ENCODE peak calls at places on chromosome 20, in nine cellular contexts. One of them, this sample, is unnamed.
A peak's percentile ranks its signal among the peaks of the same experiment; 100 is the strongest.

GRCh38 chr20:63497138-63497945 is 1.5 kb downstream of the EEF1A2 start:
- DNase-seq in mammary epithelial cell: no peak
- DNase-seq in coronary artery: no peak
- DNase-seq in pancreas: peak; percentile 56
- DNase-seq in brain microvascular endothelial cell: no peak
- DNase-seq in right atrium auricular region: no peak
- DNase-seq in IMR-90: no peak
- DNase-seq in choroid plexus epithelial cell: no peak
- DNase-seq in keratinocyte: no peak
- DNase-seq in this sample: no peak

GRCh38 chr20:32558526-32558925 is 26.6 kb downstream of the NOL4L start:
- DNase-seq in IMR-90: peak; percentile 27
- DNase-seq in keratinocyte: no peak
- DNase-seq in brain microvascular endothelial cell: no peak
- DNase-seq in pancreas: no peak
- DNase-seq in coronary artery: no peak
- DNase-seq in right atrium auricular region: no peak
- DNase-seq in choroid plexus epithelial cell: no peak
- DNase-seq in mammary epithelial cell: no peak
- DNase-seq in this sample: no peak

GRCh38 chr20:55166063-55166462 is 690.7 kb downstream of the DOK5 start:
- DNase-seq in pancreas: no peak
- DNase-seq in right atrium auricular region: no peak
- DNase-seq in brain microvascular endothelial cell: no peak
- DNase-seq in choroid plexus epithelial cell: no peak
- DNase-seq in keratinocyte: no peak
- DNase-seq in IMR-90: no peak
- DNase-seq in mammary epithelial cell: no peak
- DNase-seq in coronary artery: no peak
- DNase-seq in this sample: no peak

GRCh38 chr20:57476073-57476526 is 48.8 kb downstream of the CTCFL start:
- DNase-seq in keratinocyte: no peak
- DNase-seq in IMR-90: no peak
- DNase-seq in mammary epithelial cell: no peak
- DNase-seq in brain microvascular endothelial cell: no peak
- DNase-seq in choroid plexus epithelial cell: no peak
- DNase-seq in coronary artery: peak; percentile 49
- DNase-seq in right atrium auricular region: no peak
- DNase-seq in pancreas: peak; percentile 34
- DNase-seq in this sample: no peak

GRCh38 chr20:10540636-10541493 is 105.8 kb downstream of the SLX4IP start:
- DNase-seq in choroid plexus epithelial cell: peak; percentile 95
- DNase-seq in right atrium auricular region: no peak
- DNase-seq in keratinocyte: no peak
- DNase-seq in brain microvascular endothelial cell: peak; percentile 89
- DNase-seq in mammary epithelial cell: peak; percentile 90
- DNase-seq in IMR-90: peak; percentile 94
- DNase-seq in coronary artery: no peak
- DNase-seq in pancreas: no peak
- DNase-seq in this sample: peak; percentile 37

GRCh38 chr20:63846128-63846771 is 15.0 kb upstream of the ABHD16B start:
- DNase-seq in coronary artery: no peak
- DNase-seq in right atrium auricular region: no peak
- DNase-seq in keratinocyte: no peak
- DNase-seq in choroid plexus epithelial cell: peak; percentile 61
- DNase-seq in mammary epithelial cell: no peak
- DNase-seq in brain microvascular endothelial cell: no peak
- DNase-seq in IMR-90: no peak
- DNase-seq in pancreas: no peak
- DNase-seq in this sample: peak; percentile 56

GRCh38 chr20:35432430-35432735 is 5.6 kb downstream of the GDF5 start:
- DNase-seq in pancreas: no peak
- DNase-seq in mammary epithelial cell: no peak
- DNase-seq in right atrium auricular region: no peak
- DNase-seq in keratinocyte: no peak
- DNase-seq in brain microvascular endothelial cell: no peak
- DNase-seq in IMR-90: no peak
- DNase-seq in choroid plexus epithelial cell: no peak
- DNase-seq in coronary artery: no peak
- DNase-seq in this sample: no peak

GRCh38 chr20:20410678-20411077 is 42.8 kb downstream of the INSM1 start:
- DNase-seq in right atrium auricular region: no peak
- DNase-seq in IMR-90: no peak
- DNase-seq in keratinocyte: no peak
- DNase-seq in mammary epithelial cell: no peak
- DNase-seq in brain microvascular endothelial cell: no peak
- DNase-seq in pancreas: no peak
- DNase-seq in coronary artery: no peak
- DNase-seq in choroid plexus epithelial cell: peak; percentile 7
- DNase-seq in this sample: no peak

GRCh38 chr20:62638680-62639406 is 3.5 kb upstream of the SLCO4A1 start:
- DNase-seq in right atrium auricular region: no peak
- DNase-seq in pancreas: no peak
- DNase-seq in IMR-90: no peak
- DNase-seq in brain microvascular endothelial cell: no peak
- DNase-seq in mammary epithelial cell: no peak
- DNase-seq in coronary artery: no peak
- DNase-seq in keratinocyte: no peak
- DNase-seq in choroid plexus epithelial cell: no peak
- DNase-seq in this sample: no peak

GRCh38 chr20:13174402-13174801 is 46.7 kb upstream of the ISM1 start:
- DNase-seq in coronary artery: no peak
- DNase-seq in keratinocyte: no peak
- DNase-seq in right atrium auricular region: no peak
- DNase-seq in IMR-90: no peak
- DNase-seq in mammary epithelial cell: no peak
- DNase-seq in choroid plexus epithelial cell: no peak
- DNase-seq in brain microvascular endothelial cell: no peak
- DNase-seq in pancreas: no peak
- DNase-seq in this sample: no peak

DNA sequence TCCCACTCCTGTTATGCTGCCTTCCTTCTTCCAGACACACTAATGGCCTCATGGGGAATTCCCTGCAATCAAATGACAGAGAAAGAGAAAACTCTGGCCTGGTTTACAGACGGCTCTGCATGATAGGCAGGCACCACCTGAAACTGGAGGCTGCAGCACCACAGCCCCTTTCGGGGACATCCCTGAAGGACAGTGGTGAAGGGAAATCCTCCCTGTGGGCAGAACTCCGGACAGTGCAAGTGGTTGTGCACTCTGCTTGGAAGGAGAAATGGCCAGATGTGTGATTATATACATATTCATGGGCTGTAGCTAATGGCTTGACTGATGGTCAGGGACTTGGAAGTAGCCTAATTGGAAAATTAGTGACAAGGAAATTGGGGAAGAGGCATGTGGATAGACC is 44.3 kb upstream of the VSX1 start:
- DNase-seq in keratinocyte: no peak
- DNase-seq in IMR-90: no peak
- DNase-seq in brain microvascular endothelial cell: no peak
- DNase-seq in right atrium auricular region: no peak
- DNase-seq in mammary epithelial cell: no peak
- DNase-seq in pancreas: no peak
- DNase-seq in choroid plexus epithelial cell: no peak
- DNase-seq in coronary artery: no peak
- DNase-seq in this sample: no peak
- H3K4me3 ChIP-seq in keratinocyte: no peak overlapping the region
- H3K4me3 ChIP-seq in IMR-90: no peak overlapping the region
- H3K4me3 ChIP-seq in brain microvascular endothelial cell: no peak overlapping the region
- H3K4me3 ChIP-seq in right atrium auricular region: no peak overlapping the region
- H3K4me3 ChIP-seq in mammary epithelial cell: no peak overlapping the region
- H3K4me3 ChIP-seq in pancreas: no peak overlapping the region
- H3K4me3 ChIP-seq in choroid plexus epithelial cell: no peak overlapping the region
- H3K4me3 ChIP-seq in coronary artery: no peak overlapping the region
- H3K4me3 ChIP-seq in this sample: no peak overlapping the region

GRCh38 chr20:53945478-53945877 is 124.9 kb downstream of the BCAS1 start:
- DNase-seq in brain microvascular endothelial cell: no peak
- DNase-seq in IMR-90: no peak
- DNase-seq in pancreas: no peak
- DNase-seq in coronary artery: no peak
- DNase-seq in mammary epithelial cell: no peak
- DNase-seq in choroid plexus epithelial cell: no peak
- DNase-seq in keratinocyte: no peak
- DNase-seq in right atrium auricular region: no peak
- DNase-seq in this sample: no peak

GRCh38 chr20:53944796-53945195 is 125.6 kb downstream of the BCAS1 start:
- DNase-seq in choroid plexus epithelial cell: no peak
- DNase-seq in IMR-90: no peak
- DNase-seq in right atrium auricular region: no peak
- DNase-seq in pancreas: no peak
- DNase-seq in mammary epithelial cell: no peak
- DNase-seq in keratinocyte: no peak
- DNase-seq in brain microvascular endothelial cell: no peak
- DNase-seq in coronary artery: peak; percentile 0
- DNase-seq in this sample: no peak

GRCh38 chr20:53942121-53942816 is 128.1 kb downstream of the BCAS1 start:
- DNase-seq in choroid plexus epithelial cell: no peak
- DNase-seq in keratinocyte: no peak
- DNase-seq in coronary artery: peak; percentile 29
- DNase-seq in brain microvascular endothelial cell: no peak
- DNase-seq in mammary epithelial cell: no peak
- DNase-seq in right atrium auricular region: no peak
- DNase-seq in IMR-90: no peak
- DNase-seq in pancreas: no peak
- DNase-seq in this sample: no peak

GRCh38 chr20:53942973-53943372 is 127.4 kb downstream of the BCAS1 start:
- DNase-seq in choroid plexus epithelial cell: no peak
- DNase-seq in keratinocyte: no peak
- DNase-seq in pancreas: no peak
- DNase-seq in coronary artery: peak; percentile 41
- DNase-seq in IMR-90: no peak
- DNase-seq in mammary epithelial cell: no peak
- DNase-seq in right atrium auricular region: no peak
- DNase-seq in brain microvascular endothelial cell: no peak
- DNase-seq in this sample: no peak

DNA sequence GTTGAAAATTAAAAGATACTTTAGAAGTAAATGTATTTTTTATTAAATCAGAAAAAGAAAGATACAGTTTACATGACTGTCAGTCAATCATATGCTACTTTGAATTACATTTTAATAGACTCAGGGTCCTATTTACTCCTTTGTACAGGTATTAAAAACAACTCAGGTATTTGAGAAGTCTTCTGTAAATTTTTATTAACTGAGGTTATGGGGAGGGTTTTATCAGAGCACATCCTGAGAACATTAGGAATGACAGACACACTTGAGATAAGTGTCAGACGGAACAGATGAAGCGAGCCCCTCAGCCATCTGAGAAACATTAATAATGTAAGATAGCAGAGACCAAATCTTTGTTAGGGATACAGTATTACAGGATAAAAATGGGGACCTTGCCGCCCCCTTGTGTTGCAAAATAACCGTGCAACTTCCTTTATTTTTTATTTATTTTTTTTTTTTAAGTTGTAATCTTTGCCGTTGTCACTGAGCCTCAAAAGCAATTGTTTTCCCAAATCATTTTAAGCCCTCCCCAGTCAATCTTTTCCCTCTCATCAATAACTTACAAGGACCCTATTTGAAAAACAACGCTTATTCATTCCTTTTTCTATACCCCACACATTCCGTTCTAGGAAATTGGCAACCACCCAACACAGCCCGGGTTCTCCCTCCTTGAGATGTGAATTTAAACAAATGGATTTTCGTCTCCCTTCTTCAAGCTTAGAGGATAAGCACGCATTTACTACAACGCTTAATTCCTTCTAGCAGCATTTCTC is 126.7 kb downstream of the BCAS1 start:
- DNase-seq in brain microvascular endothelial cell: no peak
- DNase-seq in mammary epithelial cell: no peak
- DNase-seq in pancreas: no peak
- DNase-seq in choroid plexus epithelial cell: peak; percentile 60
- DNase-seq in right atrium auricular region: no peak
- DNase-seq in keratinocyte: no peak
- DNase-seq in IMR-90: peak; percentile 39
- DNase-seq in coronary artery: peak; percentile 17
- DNase-seq in this sample: no peak
- TF ChIP-seq CTCF in brain microvascular endothelial cell: peak; percentile 69
- TF ChIP-seq CTCF in mammary epithelial cell: peak; percentile 53
- TF ChIP-seq CTCF in pancreas: no peak
- TF ChIP-seq CTCF in choroid plexus epithelial cell: peak; percentile 70
- TF ChIP-seq CTCF in right atrium auricular region: peak; percentile 78
- TF ChIP-seq CTCF in keratinocyte: peak; percentile 42
- TF ChIP-seq CTCF in IMR-90: peak; percentile 76
- TF ChIP-seq CTCF in coronary artery: peak; percentile 39
- TF ChIP-seq CTCF in this sample: peak; percentile 83

DNA sequence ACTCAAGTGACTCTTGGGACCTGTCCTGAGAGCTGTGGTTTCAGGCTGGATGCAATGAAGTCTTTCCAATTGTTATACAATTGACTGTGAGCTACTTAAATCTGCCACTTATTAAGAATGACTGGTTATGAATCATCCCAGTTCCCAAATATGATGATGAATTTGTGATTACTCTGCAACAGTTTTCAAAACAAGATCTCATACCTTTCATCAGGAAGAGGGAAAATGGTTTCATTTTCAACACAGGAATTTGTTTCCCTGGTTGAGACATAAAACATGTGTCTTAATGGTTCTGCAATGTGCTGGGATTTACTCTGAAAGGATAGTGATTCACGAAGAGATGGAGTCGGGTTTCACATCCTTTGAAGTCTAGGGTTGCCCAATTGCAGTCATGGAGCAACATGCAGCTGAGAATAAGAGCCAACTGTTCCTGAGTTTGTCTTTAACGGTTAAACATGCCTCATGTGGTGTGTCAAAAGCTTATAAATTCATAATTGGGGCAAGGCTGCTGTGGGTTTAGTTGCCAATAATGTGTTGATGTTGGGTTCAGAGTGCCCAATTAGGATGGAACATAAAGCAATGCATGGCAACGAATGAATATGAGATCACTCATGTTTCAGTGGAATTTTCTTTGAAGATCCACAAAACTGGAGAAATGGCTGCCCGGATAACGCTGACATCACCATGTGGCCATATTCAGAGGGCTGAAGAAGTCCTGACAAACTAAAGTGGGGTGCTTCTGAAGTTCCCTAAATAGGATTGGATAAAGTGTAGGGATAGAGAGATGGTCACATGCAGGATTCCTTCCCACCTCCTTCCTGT is 41.0 kb downstream of the CYP24A1 start:
- DNase-seq in IMR-90: peak; percentile 98
- DNase-seq in pancreas: no peak
- DNase-seq in coronary artery: no peak
- DNase-seq in brain microvascular endothelial cell: peak; percentile 96
- DNase-seq in mammary epithelial cell: peak; percentile 100
- DNase-seq in keratinocyte: peak; percentile 92
- DNase-seq in choroid plexus epithelial cell: peak; percentile 99
- DNase-seq in right atrium auricular region: peak; percentile 77
- DNase-seq in this sample: peak; percentile 70
- H3K4me3 ChIP-seq in IMR-90: peak overlapping the region; percentile 9
- H3K4me3 ChIP-seq in pancreas: no peak overlapping the region
- H3K4me3 ChIP-seq in coronary artery: peak overlapping the region; percentile 14
- H3K4me3 ChIP-seq in brain microvascular endothelial cell: no peak overlapping the region
- H3K4me3 ChIP-seq in mammary epithelial cell: no peak overlapping the region
- H3K4me3 ChIP-seq in keratinocyte: no peak overlapping the region
- H3K4me3 ChIP-seq in choroid plexus epithelial cell: no peak overlapping the region
- H3K4me3 ChIP-seq in right atrium auricular region: no peak overlapping the region
- H3K4me3 ChIP-seq in this sample: no peak overlapping the region

DNA sequence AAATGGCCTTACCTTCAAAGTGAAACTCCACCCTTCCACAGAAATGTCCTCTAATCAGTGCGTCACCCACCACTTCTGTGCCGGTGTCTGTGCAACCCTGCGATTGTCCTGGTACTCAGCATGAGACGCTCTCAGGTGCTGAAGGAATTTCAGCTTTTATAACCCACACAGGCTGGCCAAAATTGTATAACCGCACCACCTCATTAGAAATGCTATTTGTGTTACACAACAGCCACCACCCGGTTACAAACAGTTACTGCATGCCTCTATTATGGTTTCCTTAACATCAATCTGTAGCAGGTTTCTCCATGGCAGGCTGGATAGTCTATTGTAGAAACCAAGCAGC is 51.5 kb downstream of the SLC23A2 start:
- DNase-seq in coronary artery: no peak
- DNase-seq in pancreas: no peak
- DNase-seq in brain microvascular endothelial cell: no peak
- DNase-seq in mammary epithelial cell: peak; percentile 9
- DNase-seq in IMR-90: peak; percentile 63
- DNase-seq in keratinocyte: no peak
- DNase-seq in right atrium auricular region: no peak
- DNase-seq in choroid plexus epithelial cell: peak; percentile 73
- DNase-seq in this sample: peak; percentile 46
- TF ChIP-seq CTCF in coronary artery: peak; percentile 65
- TF ChIP-seq CTCF in pancreas: no peak
- TF ChIP-seq CTCF in brain microvascular endothelial cell: peak; percentile 58
- TF ChIP-seq CTCF in mammary epithelial cell: peak; percentile 61
- TF ChIP-seq CTCF in IMR-90: peak; percentile 74
- TF ChIP-seq CTCF in keratinocyte: peak; percentile 62
- TF ChIP-seq CTCF in right atrium auricular region: peak; percentile 73
- TF ChIP-seq CTCF in choroid plexus epithelial cell: peak; percentile 71
- TF ChIP-seq CTCF in this sample: peak; percentile 64

This sample was measured in A549.